ENCODE peak calls at places on chromosomes 4 and X, in five cellular contexts. W is right cardiac atrium, I is heart left ventricle, C is aorta, S is small intestine. K is an unnamed sample.

GRCh38 chr4:1986578-1987210 is 22.1 kb downstream of the NELFA start:
- DNase-seq in S (no peak), C (no peak), I (no peak), W (no peak), K (no peak)

GRCh38 chr4:125313497-125313896 is 1.3 kb upstream of the FAT4 start:
- DNase-seq in S (peak; percentile 69), I (peak; percentile 49), C (no peak), W (no peak), K (peak; percentile 89)

GRCh38 chr4:8163436-8164193 is 5.0 kb upstream of the ABLIM2 start:
- DNase-seq in W (no peak), S (no peak), I (no peak), C (peak; percentile 30), K (no peak)

GRCh38 chrX:130669233-130669632 is 233.8 kb downstream of the ENOX2 start:
- DNase-seq in C (no peak), I (no peak), S (no peak), W (no peak), K (no peak)

GRCh38 chr4:169311643-169312365 is 41.0 kb upstream of the SH3RF1 start:
- DNase-seq in C (no peak), I (peak; percentile 40), S (peak; percentile 59), W (no peak), K (peak; percentile 17)

GRCh38 chr4:2939383-2940243 is 23.6 kb downstream of the NOP14 start:
- DNase-seq in W (peak; percentile 3), I (no peak), C (no peak), S (no peak), K (no peak)

GRCh38 chrX:347351-348117 is 28.9 kb upstream of the GTPBP6 start:
- DNase-seq in I (no peak), C (peak; percentile 38), W (peak; percentile 12), S (no peak), K (no peak)

GRCh38 chrX:144918936-144919335 is 328.4 kb upstream of the SPANXN1 start:
- DNase-seq in S (no peak), I (no peak), W (no peak), C (no peak), K (no peak)

GRCh38 chr4:179855471-179855870 is 2387.7 kb upstream of the TENM3 start:
- DNase-seq in C (no peak), I (no peak), W (no peak), S (no peak), K (no peak)

GRCh38 chr4:144820706-144821105 is 174.8 kb downstream of the HHIP start:
- DNase-seq in I (no peak), C (no peak), S (no peak), W (no peak), K (peak; percentile 18)

GRCh38 chr4:62398318-62398717 is 1198.2 kb downstream of the ADGRL3 start:
- DNase-seq in I (no peak), C (no peak), S (no peak), W (no peak), K (no peak)

GRCh38 chr4:40992472-40993298 is 221.7 kb downstream of the APBB2 start:
- DNase-seq in C (no peak), S (no peak), I (no peak), W (peak; percentile 29), K (no peak)

GRCh38 chr4:83028976-83029375 is 6.0 kb upstream of the COPS4 start:
- DNase-seq in C (no peak), S (no peak), I (no peak), W (no peak), K (no peak)

GRCh38 chrX:130110379-130111219 is at the start of gene ELF4:
- DNase-seq in W (no peak), S (peak; percentile 71), I (peak; percentile 41), C (no peak), K (no peak)

DNA sequence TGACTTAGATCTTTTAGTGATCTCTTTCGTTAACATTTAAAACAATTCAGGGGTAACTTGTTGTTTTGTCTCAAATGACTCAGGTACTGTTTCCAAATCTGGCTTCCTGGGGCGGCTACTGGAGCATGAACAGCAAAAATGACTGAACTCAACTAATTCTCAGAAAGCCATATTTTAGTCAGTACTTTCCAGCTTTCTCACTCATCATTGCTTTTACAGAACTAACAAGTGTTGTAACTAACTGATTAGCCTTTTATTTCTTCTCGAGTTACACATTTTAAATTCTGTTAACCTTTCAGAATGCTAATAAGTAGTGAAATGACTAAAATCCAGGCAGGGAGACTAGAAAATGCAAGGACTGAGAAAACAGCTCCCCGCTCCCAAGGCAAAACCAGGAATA is 55.3 kb downstream of the JADE3 start:
- DNase-seq in S (no peak), C (no peak), I (no peak), W (no peak), K (no peak)
- H3K4me3 ChIP-seq in S (no peak overlapping the region), C (no peak overlapping the region), I (no peak overlapping the region), W (no peak overlapping the region), K (no peak overlapping the region)

DNA sequence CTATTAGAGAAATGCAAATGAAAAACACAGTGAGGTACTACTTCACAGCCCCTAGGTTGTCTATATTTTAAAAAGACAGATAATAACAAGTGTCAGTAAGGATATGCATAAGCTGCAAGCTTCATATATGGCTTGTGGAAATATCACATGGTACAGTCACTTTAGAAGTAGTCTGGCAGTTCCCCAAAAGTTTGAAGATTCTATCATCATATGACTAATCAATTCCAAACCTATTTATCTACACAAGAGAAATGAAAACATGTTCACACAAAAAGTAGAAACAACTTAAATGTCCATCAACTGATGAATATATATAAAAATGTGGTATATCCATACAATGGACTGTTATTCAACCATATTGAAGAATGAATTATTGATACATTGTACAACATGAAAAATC is 185.8 kb upstream of the STK26 start:
- DNase-seq in S (no peak), W (no peak), C (no peak), I (no peak), K (no peak)
- H3K27me3 ChIP-seq in S (no peaks in the 10 kb centered on the region), W (no peaks in the 10 kb centered on the region), C (no peaks in the 10 kb centered on the region), I (peaks cover 5% of the 10 kb centered on the region), K (no peaks in the 10 kb centered on the region)

GRCh38 chrX:43868791-43869190 is 13.5 kb downstream of the MAOB start:
- DNase-seq in I (no peak), W (no peak), C (no peak), S (no peak), K (no peak)
- H3K4me3 ChIP-seq in I (no peak overlapping the region), W (no peak overlapping the region), C (no peak overlapping the region), S (no peak overlapping the region), K (no peak overlapping the region)

DNA sequence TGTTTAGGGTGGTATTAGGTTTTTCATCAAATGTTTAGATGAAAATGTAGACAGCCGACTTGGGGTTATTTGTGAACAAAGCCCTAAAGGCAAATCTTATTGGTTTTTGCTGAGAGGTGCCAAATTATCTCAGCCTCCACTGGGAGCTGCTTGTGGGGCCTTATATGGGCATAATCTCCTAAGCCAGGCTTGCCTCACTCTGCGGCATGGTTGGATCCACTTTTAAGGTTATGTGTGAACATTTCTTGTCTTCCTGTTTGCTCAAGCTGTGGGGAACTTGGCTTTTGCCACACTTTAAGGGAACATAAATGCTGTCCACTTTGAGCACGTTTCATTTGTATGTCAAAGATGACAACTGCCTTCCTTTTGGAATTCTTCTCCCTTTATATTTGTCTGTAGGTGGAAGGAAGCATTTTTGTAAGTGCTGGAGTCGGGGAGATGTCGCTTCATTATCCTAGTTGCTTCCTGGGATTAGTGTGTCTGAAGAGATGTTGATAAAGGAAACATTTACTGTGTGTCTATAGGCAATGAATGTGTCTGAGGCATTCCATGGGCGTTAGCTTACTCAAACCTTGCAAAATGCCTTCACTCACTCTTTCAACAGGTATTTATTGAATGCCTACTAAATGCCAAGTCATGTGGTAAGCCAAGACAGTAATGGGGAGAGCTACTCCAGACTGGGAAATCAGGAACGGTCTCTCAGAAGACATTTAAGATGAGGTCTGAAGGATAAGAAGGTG is 78.3 kb downstream of the SLC9A6 start:
- DNase-seq in C (peak; percentile 56), I (peak; percentile 9), S (no peak), W (peak; percentile 21), K (no peak)
- H3K27me3 ChIP-seq in C (no peaks in the 10 kb centered on the region), I (no peaks in the 10 kb centered on the region), S (no peaks in the 10 kb centered on the region), W (no peaks in the 10 kb centered on the region), K (no peaks in the 10 kb centered on the region)

GRCh38 chrX:24148535-24149345 is 789 bp upstream of the ZFX start:
- DNase-seq in W (no peak), S (no peak), C (peak; percentile 60), I (peak; percentile 16), K (peak; percentile 1)
- H3K4me3 ChIP-seq in W (peak overlapping the region; percentile 94), S (peak overlapping the region; percentile 92), C (peak overlapping the region; percentile 96), I (peak overlapping the region; percentile 85), K (peak overlapping the region; percentile 75)

GRCh38 chr4:4868506-4869379 is 9.3 kb downstream of the MSX1 start:
- DNase-seq in W (no peak), S (no peak), I (no peak), C (no peak), K (no peak)

GRCh38 chr4:4871267-4872147 is 12.0 kb downstream of the MSX1 start:
- DNase-seq in C (no peak), I (no peak), W (no peak), S (no peak), K (peak; percentile 33)

GRCh38 chr4:4869380-4869723 is 9.9 kb downstream of the MSX1 start:
- DNase-seq in I (no peak), C (no peak), S (no peak), W (no peak), K (peak; percentile 8)

GRCh38 chr4:4870493-4871266 is 11.2 kb downstream of the MSX1 start:
- DNase-seq in W (no peak), S (no peak), C (no peak), I (no peak), K (no peak)

GRCh38 chr4:4869731-4870483 is 10.4 kb downstream of the MSX1 start:
- DNase-seq in I (no peak), C (no peak), W (no peak), S (no peak), K (peak; percentile 48)
- H3K27me3 ChIP-seq in I (peaks cover 90% of the 10 kb centered on the region), C (no peaks in the 10 kb centered on the region), W (no peaks in the 10 kb centered on the region), S (peaks cover 84% of the 10 kb centered on the region), K (peaks cover 99% of the 10 kb centered on the region)

GRCh38 chrX:53255738-53256191 is 25.6 kb downstream of the IQSEC2 start:
- DNase-seq in C (no peak), W (no peak), S (no peak), I (no peak), K (no peak)
- H3K4me3 ChIP-seq in C (no peak overlapping the region), W (no peak overlapping the region), S (no peak overlapping the region), I (no peak overlapping the region), K (no peak overlapping the region)